ENCODE peak calls at places on chromosomes 3 and 15, in ten cellular contexts. One of them, this sample, is unnamed.
A peak's percentile ranks its signal among the peaks of the same experiment; 100 is the strongest.

GRCh38 chr3:183265713-183266417 is 12.8 kb downstream of the B3GNT5 start:
- DNase-seq in nephron progenitor cell: no peak
- DNase-seq in HFFc6: peak; percentile 52
- DNase-seq in uterus: peak; percentile 26
- DNase-seq in glutamatergic neuron: no peak
- DNase-seq in left lung: no peak
- DNase-seq in esophagus squamous epithelium: no peak
- DNase-seq in AG10803: peak; percentile 44
- DNase-seq in AG09319: no peak
- DNase-seq in MCF 10A: peak; percentile 96
- DNase-seq in this sample: no peak

GRCh38 chr3:6125520-6125919 is 735.4 kb upstream of the GRM7 start:
- DNase-seq in HFFc6: no peak
- DNase-seq in MCF 10A: no peak
- DNase-seq in uterus: no peak
- DNase-seq in left lung: no peak
- DNase-seq in esophagus squamous epithelium: no peak
- DNase-seq in AG10803: no peak
- DNase-seq in AG09319: no peak
- DNase-seq in glutamatergic neuron: no peak
- DNase-seq in nephron progenitor cell: no peak
- DNase-seq in this sample: no peak

GRCh38 chr15:55795031-55795430 is 52.1 kb upstream of the PRTG start:
- DNase-seq in uterus: no peak
- DNase-seq in esophagus squamous epithelium: no peak
- DNase-seq in glutamatergic neuron: no peak
- DNase-seq in AG10803: no peak
- DNase-seq in nephron progenitor cell: no peak
- DNase-seq in HFFc6: no peak
- DNase-seq in MCF 10A: no peak
- DNase-seq in left lung: no peak
- DNase-seq in AG09319: no peak
- DNase-seq in this sample: no peak

GRCh38 chr3:147008886-147009285 is 397.5 kb downstream of the ZIC4 start:
- DNase-seq in glutamatergic neuron: no peak
- DNase-seq in AG09319: no peak
- DNase-seq in MCF 10A: no peak
- DNase-seq in left lung: no peak
- DNase-seq in esophagus squamous epithelium: no peak
- DNase-seq in HFFc6: no peak
- DNase-seq in uterus: no peak
- DNase-seq in nephron progenitor cell: no peak
- DNase-seq in AG10803: peak; percentile 96
- DNase-seq in this sample: no peak

GRCh38 chr3:73509812-73510211 is 114.9 kb downstream of the PDZRN3 start:
- DNase-seq in esophagus squamous epithelium: no peak
- DNase-seq in MCF 10A: no peak
- DNase-seq in left lung: peak; percentile 49
- DNase-seq in AG09319: no peak
- DNase-seq in uterus: no peak
- DNase-seq in HFFc6: no peak
- DNase-seq in nephron progenitor cell: no peak
- DNase-seq in glutamatergic neuron: no peak
- DNase-seq in AG10803: peak; percentile 51
- DNase-seq in this sample: no peak

GRCh38 chr3:128875556-128876120 is 3.8 kb upstream of the ACAD9 start:
- DNase-seq in nephron progenitor cell: peak; percentile 51
- DNase-seq in left lung: no peak
- DNase-seq in AG09319: no peak
- DNase-seq in AG10803: no peak
- DNase-seq in esophagus squamous epithelium: no peak
- DNase-seq in glutamatergic neuron: peak; percentile 67
- DNase-seq in uterus: no peak
- DNase-seq in MCF 10A: no peak
- DNase-seq in HFFc6: no peak
- DNase-seq in this sample: peak; percentile 75

GRCh38 chr15:37056168-37056893 is 44.0 kb downstream of the MEIS2 start:
- DNase-seq in AG09319: no peak
- DNase-seq in nephron progenitor cell: peak; percentile 17
- DNase-seq in MCF 10A: peak; percentile 52
- DNase-seq in glutamatergic neuron: no peak
- DNase-seq in HFFc6: no peak
- DNase-seq in AG10803: no peak
- DNase-seq in left lung: peak; percentile 64
- DNase-seq in esophagus squamous epithelium: no peak
- DNase-seq in uterus: peak; percentile 72
- DNase-seq in this sample: no peak

GRCh38 chr3:17077614-17078013 is 192.9 kb downstream of the PLCL2 start:
- DNase-seq in esophagus squamous epithelium: no peak
- DNase-seq in left lung: no peak
- DNase-seq in MCF 10A: no peak
- DNase-seq in uterus: no peak
- DNase-seq in AG09319: no peak
- DNase-seq in glutamatergic neuron: peak; percentile 47
- DNase-seq in nephron progenitor cell: no peak
- DNase-seq in AG10803: no peak
- DNase-seq in HFFc6: no peak
- DNase-seq in this sample: no peak

GRCh38 chr15:77901921-77902750 is 175.4 kb downstream of the TBC1D2B start:
- DNase-seq in AG09319: no peak
- DNase-seq in esophagus squamous epithelium: no peak
- DNase-seq in uterus: no peak
- DNase-seq in MCF 10A: no peak
- DNase-seq in glutamatergic neuron: peak; percentile 55
- DNase-seq in HFFc6: no peak
- DNase-seq in AG10803: no peak
- DNase-seq in left lung: no peak
- DNase-seq in nephron progenitor cell: peak; percentile 26
- DNase-seq in this sample: no peak
- TF ChIP-seq CTCF in AG09319: no peak
- TF ChIP-seq CTCF in esophagus squamous epithelium: no peak
- TF ChIP-seq CTCF in uterus: no peak
- TF ChIP-seq CTCF in MCF 10A: peak; percentile 6
- TF ChIP-seq CTCF in glutamatergic neuron: peak; percentile 30
- TF ChIP-seq CTCF in HFFc6: peak; percentile 55
- TF ChIP-seq CTCF in AG10803: peak; percentile 8
- TF ChIP-seq CTCF in left lung: no peak
- TF ChIP-seq CTCF in nephron progenitor cell: peak; percentile 48
- TF ChIP-seq CTCF in this sample: peak; percentile 54

GRCh38 chr3:38707730-38708129 is 58.2 kb upstream of the SCN5A start:
- DNase-seq in left lung: no peak
- DNase-seq in uterus: no peak
- DNase-seq in esophagus squamous epithelium: no peak
- DNase-seq in glutamatergic neuron: no peak
- DNase-seq in HFFc6: no peak
- DNase-seq in MCF 10A: peak; percentile 21
- DNase-seq in AG09319: no peak
- DNase-seq in AG10803: no peak
- DNase-seq in nephron progenitor cell: no peak
- DNase-seq in this sample: no peak
- TF ChIP-seq CTCF in left lung: no peak
- TF ChIP-seq CTCF in uterus: no peak
- TF ChIP-seq CTCF in esophagus squamous epithelium: no peak
- TF ChIP-seq CTCF in glutamatergic neuron: no peak
- TF ChIP-seq CTCF in HFFc6: peak; percentile 68
- TF ChIP-seq CTCF in MCF 10A: no peak
- TF ChIP-seq CTCF in AG09319: peak; percentile 7
- TF ChIP-seq CTCF in AG10803: peak; percentile 17
- TF ChIP-seq CTCF in nephron progenitor cell: peak; percentile 24
- TF ChIP-seq CTCF in this sample: peak; percentile 70

GRCh38 chr15:62067448-62068044 is 769 bp downstream of the C2CD4A start:
- DNase-seq in MCF 10A: no peak
- DNase-seq in AG09319: no peak
- DNase-seq in HFFc6: no peak
- DNase-seq in AG10803: peak; percentile 8
- DNase-seq in esophagus squamous epithelium: no peak
- DNase-seq in uterus: peak; percentile 19
- DNase-seq in glutamatergic neuron: peak; percentile 37
- DNase-seq in left lung: peak; percentile 80
- DNase-seq in nephron progenitor cell: peak; percentile 44
- DNase-seq in this sample: peak; percentile 50

GRCh38 chr15:62068071-62068786 is 1.5 kb downstream of the C2CD4A start:
- DNase-seq in MCF 10A: peak; percentile 22
- DNase-seq in nephron progenitor cell: peak; percentile 66
- DNase-seq in AG10803: peak; percentile 36
- DNase-seq in AG09319: no peak
- DNase-seq in uterus: no peak
- DNase-seq in left lung: peak; percentile 94
- DNase-seq in glutamatergic neuron: peak; percentile 60
- DNase-seq in esophagus squamous epithelium: no peak
- DNase-seq in HFFc6: no peak
- DNase-seq in this sample: peak; percentile 65

GRCh38 chr15:62068787-62069170 is 2.0 kb downstream of the C2CD4A start:
- DNase-seq in left lung: no peak
- DNase-seq in nephron progenitor cell: no peak
- DNase-seq in MCF 10A: peak; percentile 19
- DNase-seq in HFFc6: no peak
- DNase-seq in glutamatergic neuron: no peak
- DNase-seq in esophagus squamous epithelium: no peak
- DNase-seq in AG10803: peak; percentile 33
- DNase-seq in AG09319: no peak
- DNase-seq in uterus: no peak
- DNase-seq in this sample: no peak

GRCh38 chr15:62069551-62069950 is 2.8 kb downstream of the C2CD4A start:
- DNase-seq in MCF 10A: no peak
- DNase-seq in AG09319: no peak
- DNase-seq in uterus: no peak
- DNase-seq in esophagus squamous epithelium: no peak
- DNase-seq in left lung: no peak
- DNase-seq in nephron progenitor cell: no peak
- DNase-seq in HFFc6: no peak
- DNase-seq in AG10803: no peak
- DNase-seq in glutamatergic neuron: no peak
- DNase-seq in this sample: no peak

DNA sequence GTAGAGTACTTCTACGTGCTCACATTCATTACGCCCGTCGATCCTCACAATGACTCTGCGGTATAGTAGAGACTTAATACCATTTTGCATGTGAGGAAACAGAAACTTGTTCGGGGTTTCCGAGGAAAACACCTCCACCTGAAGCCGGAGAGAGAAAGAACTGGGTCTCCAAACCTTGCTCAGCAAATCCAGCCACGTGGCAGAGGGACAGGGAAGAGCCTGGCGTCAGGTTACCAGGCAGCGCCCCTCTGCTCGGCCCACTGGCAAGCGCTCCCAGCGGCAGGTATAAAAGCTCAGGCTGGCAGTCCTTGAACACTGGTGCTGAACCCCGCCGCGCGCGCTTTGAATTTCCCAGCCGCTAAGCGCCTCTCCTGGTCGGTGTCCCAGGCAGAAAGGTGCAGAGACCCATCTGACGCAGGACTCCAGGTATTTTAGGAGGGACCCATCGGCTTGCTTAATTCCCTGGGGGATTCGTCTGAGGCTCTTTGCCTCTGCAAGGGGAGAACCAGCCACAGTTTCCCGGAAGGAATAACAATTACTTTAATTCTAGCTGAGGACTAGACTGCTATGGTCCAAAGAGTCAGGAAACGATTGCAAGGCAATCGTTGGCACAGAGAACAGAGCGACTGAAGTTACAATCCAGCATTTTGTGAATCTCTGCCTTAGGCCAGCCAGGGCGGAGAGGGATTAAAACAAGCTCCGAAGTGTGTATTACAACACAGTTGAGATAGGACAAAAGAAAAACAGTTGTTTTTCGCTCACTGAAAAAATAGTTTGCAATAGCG is at the start of gene C2CD4A:
- DNase-seq in MCF 10A: peak; percentile 63
- DNase-seq in esophagus squamous epithelium: no peak
- DNase-seq in left lung: peak; percentile 91
- DNase-seq in HFFc6: no peak
- DNase-seq in AG09319: no peak
- DNase-seq in AG10803: peak; percentile 22
- DNase-seq in uterus: peak; percentile 59
- DNase-seq in nephron progenitor cell: peak; percentile 77
- DNase-seq in glutamatergic neuron: peak; percentile 58
- DNase-seq in this sample: peak; percentile 95
- TF ChIP-seq CTCF in MCF 10A: no peak
- TF ChIP-seq CTCF in esophagus squamous epithelium: peak; percentile 43
- TF ChIP-seq CTCF in left lung: no peak
- TF ChIP-seq CTCF in HFFc6: peak; percentile 29
- TF ChIP-seq CTCF in AG09319: no peak
- TF ChIP-seq CTCF in AG10803: peak; percentile 10
- TF ChIP-seq CTCF in uterus: no peak
- TF ChIP-seq CTCF in nephron progenitor cell: no peak
- TF ChIP-seq CTCF in glutamatergic neuron: no peak
- TF ChIP-seq CTCF in this sample: peak; percentile 29

GRCh38 chr3:78858910-78859309 is 908.9 kb downstream of the ROBO1 start:
- DNase-seq in MCF 10A: no peak
- DNase-seq in uterus: no peak
- DNase-seq in nephron progenitor cell: no peak
- DNase-seq in esophagus squamous epithelium: no peak
- DNase-seq in AG10803: no peak
- DNase-seq in glutamatergic neuron: no peak
- DNase-seq in HFFc6: no peak
- DNase-seq in left lung: no peak
- DNase-seq in AG09319: no peak
- DNase-seq in this sample: no peak

GRCh38 chr3:78858165-78858564 is 909.6 kb downstream of the ROBO1 start:
- DNase-seq in HFFc6: no peak
- DNase-seq in left lung: no peak
- DNase-seq in glutamatergic neuron: no peak
- DNase-seq in AG10803: no peak
- DNase-seq in nephron progenitor cell: no peak
- DNase-seq in AG09319: no peak
- DNase-seq in MCF 10A: no peak
- DNase-seq in uterus: no peak
- DNase-seq in esophagus squamous epithelium: no peak
- DNase-seq in this sample: no peak

GRCh38 chr3:78855190-78855589 is 912.6 kb downstream of the ROBO1 start:
- DNase-seq in esophagus squamous epithelium: no peak
- DNase-seq in glutamatergic neuron: no peak
- DNase-seq in AG10803: no peak
- DNase-seq in nephron progenitor cell: no peak
- DNase-seq in HFFc6: no peak
- DNase-seq in left lung: no peak
- DNase-seq in AG09319: no peak
- DNase-seq in uterus: no peak
- DNase-seq in MCF 10A: no peak
- DNase-seq in this sample: no peak

GRCh38 chr3:78856164-78856563 is 911.6 kb downstream of the ROBO1 start:
- DNase-seq in esophagus squamous epithelium: no peak
- DNase-seq in HFFc6: no peak
- DNase-seq in nephron progenitor cell: no peak
- DNase-seq in AG09319: no peak
- DNase-seq in MCF 10A: no peak
- DNase-seq in uterus: no peak
- DNase-seq in AG10803: no peak
- DNase-seq in left lung: no peak
- DNase-seq in glutamatergic neuron: no peak
- DNase-seq in this sample: no peak

DNA sequence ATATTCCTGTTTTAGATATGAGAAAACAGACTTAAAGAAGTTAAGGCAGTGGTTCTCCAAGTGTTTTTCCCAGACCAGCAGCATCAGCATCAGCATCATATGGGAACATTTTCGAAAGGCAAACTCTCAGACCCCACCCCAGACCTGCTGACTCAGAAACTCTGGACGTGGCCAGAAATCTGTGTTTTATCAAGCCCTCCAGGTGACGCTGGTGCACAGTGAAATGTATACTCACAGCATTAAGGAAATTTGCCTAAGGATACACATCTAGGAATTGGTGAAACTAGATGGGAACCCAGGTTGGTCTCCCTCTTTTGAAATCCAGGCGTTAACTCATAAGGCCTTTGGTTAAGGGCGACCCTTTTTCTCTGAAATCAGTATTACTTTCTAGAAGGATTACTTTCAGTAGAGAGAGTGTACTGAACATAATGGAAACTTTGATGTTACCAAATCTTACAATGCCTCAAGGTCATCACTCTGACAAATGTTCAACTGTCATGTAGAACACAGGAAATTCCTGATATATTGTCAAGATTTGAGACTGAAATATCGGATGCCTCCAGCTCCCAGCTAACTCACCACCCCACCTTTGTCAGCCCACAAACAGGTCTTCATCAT is 910.2 kb downstream of the ROBO1 start:
- DNase-seq in uterus: no peak
- DNase-seq in AG09319: no peak
- DNase-seq in esophagus squamous epithelium: no peak
- DNase-seq in left lung: no peak
- DNase-seq in MCF 10A: peak; percentile 66
- DNase-seq in HFFc6: no peak
- DNase-seq in nephron progenitor cell: no peak
- DNase-seq in glutamatergic neuron: no peak
- DNase-seq in AG10803: no peak
- DNase-seq in this sample: no peak
- TF ChIP-seq CTCF in uterus: no peak
- TF ChIP-seq CTCF in AG09319: no peak
- TF ChIP-seq CTCF in esophagus squamous epithelium: no peak
- TF ChIP-seq CTCF in left lung: no peak
- TF ChIP-seq CTCF in MCF 10A: no peak
- TF ChIP-seq CTCF in HFFc6: no peak
- TF ChIP-seq CTCF in nephron progenitor cell: no peak
- TF ChIP-seq CTCF in glutamatergic neuron: no peak
- TF ChIP-seq CTCF in AG10803: no peak
- TF ChIP-seq CTCF in this sample: peak; percentile 22

This sample was measured in H9.